ENCODE peak calls at places on chromosome 22, in nine cellular contexts. P is endodermal cell, G is heart right ventricle, C is stomach, U is Karpas-422, Q is dorsolateral prefrontal cortex, V is A673, M is BJ, K is neural progenitor cell. I is an unnamed sample.

GRCh38 chr22:41535244-41535643 is 9.0 kb downstream of the POLR3H start:
- DNase-seq in P (peak), G (no peak), C (no peak), U (no peak), Q (no peak), V (peak), M (no peak), K (peak), I (no peak)

GRCh38 chr22:28883917-28884753 is 763 bp downstream of the ZNRF3 start:
- DNase-seq in P (peak), G (peak), C (peak), U (no peak), Q (peak), V (peak), M (no peak), K (peak), I (no peak)

GRCh38 chr22:31275018-31275417 is 17.3 kb downstream of the PIK3IP1 start:
- DNase-seq in P (no peak), G (no peak), C (no peak), U (no peak), Q (no peak), V (no peak), M (no peak), K (no peak), I (no peak)

GRCh38 chr22:50419116-50419515 is 55.7 kb downstream of the SBF1 start:
- DNase-seq in P (no peak), G (no peak), C (no peak), U (no peak), Q (no peak), V (no peak), M (no peak), K (no peak), I (no peak)

GRCh38 chr22:50250555-50251471 is at the start of gene HDAC10:
- DNase-seq in P (peak), G (peak), C (peak), U (peak), Q (no peak), V (peak), M (no peak), K (peak), I (peak)

GRCh38 chr22:44272330-44272729 is 40.4 kb downstream of the SHISAL1 start:
- DNase-seq in P (peak), G (no peak), C (no peak), U (no peak), Q (peak), V (no peak), M (no peak), K (no peak), I (no peak)

GRCh38 chr22:50606126-50606525 is 5.5 kb downstream of the MAPK8IP2 start:
- DNase-seq in P (peak), G (no peak), C (no peak), U (no peak), Q (no peak), V (no peak), M (no peak), K (no peak), I (no peak)

GRCh38 chr22:41507330-41508063 is 36.8 kb downstream of the POLR3H start:
- DNase-seq in P (no peak), G (no peak), C (no peak), U (no peak), Q (no peak), V (no peak), M (no peak), K (no peak), I (no peak)

GRCh38 chr22:43230983-43231723 is 44.2 kb upstream of the TTLL12 start:
- DNase-seq in P (peak), G (peak), C (peak), U (peak), Q (peak), V (peak), M (no peak), K (peak), I (peak)

GRCh38 chr22:38422615-38423511 is 32.1 kb downstream of the KCNJ4 start:
- DNase-seq in P (peak), G (no peak), C (no peak), U (no peak), Q (peak), V (no peak), M (no peak), K (no peak), I (no peak)

GRCh38 chr22:42116848-42117424 is 13.7 kb downstream of the CYP2D6 start:
- DNase-seq in P (peak), G (no peak), C (no peak), U (peak), Q (no peak), V (peak), M (no peak), K (peak), I (peak)

GRCh38 chr22:43412808-43413785 is 1.3 kb downstream of the MPPED1 start:
- DNase-seq in P (no peak), G (no peak), C (no peak), U (no peak), Q (no peak), V (no peak), M (no peak), K (peak), I (no peak)

GRCh38 chr22:19811211-19811621 is 43.5 kb downstream of the GNB1L start:
- DNase-seq in P (peak), G (no peak), C (no peak), U (no peak), Q (no peak), V (no peak), M (no peak), K (no peak), I (no peak)

GRCh38 chr22:40819741-40820140 is 595 bp upstream of the SLC25A17 start:
- DNase-seq in P (no peak), G (no peak), C (no peak), U (peak), Q (no peak), V (peak), M (no peak), K (peak), I (no peak)

DNA sequence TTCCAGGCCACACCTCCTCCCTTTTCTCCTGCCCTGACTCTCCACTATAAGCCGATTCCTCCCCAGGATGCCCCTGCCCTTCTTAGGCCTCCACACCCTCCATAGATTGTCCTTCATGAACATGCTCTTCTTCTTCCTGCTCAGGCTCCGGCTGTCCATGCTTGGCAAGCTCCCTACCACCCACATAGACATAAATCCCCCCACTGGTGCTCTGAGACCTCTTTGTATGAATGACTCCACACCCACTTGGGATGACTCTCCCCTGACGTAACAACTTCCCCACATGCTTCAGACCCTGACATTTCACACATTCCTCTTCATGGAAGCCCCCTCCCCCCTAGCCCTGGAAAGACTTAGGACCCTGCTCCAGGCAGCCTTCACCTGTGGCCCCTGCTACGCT is 542.5 kb upstream of the LARGE1 start:
- DNase-seq in P (no peak), G (no peak), C (no peak), U (no peak), Q (no peak), V (no peak), M (no peak), K (no peak), I (no peak)
- H3K4me3 ChIP-seq in P (no peak), G (no peak), C (no peak), U (no peak), Q (no peak), V (no peak), M (no peak), K (no peak), I (no peak)

GRCh38 chr22:36336246-36337182 is 51.3 kb downstream of the MYH9 start:
- DNase-seq in P (no peak), G (no peak), C (no peak), U (no peak), Q (no peak), V (no peak), M (no peak), K (no peak), I (no peak)
- H3K4me3 ChIP-seq in P (no peak), G (no peak), C (no peak), U (no peak), Q (no peak), V (no peak), M (no peak), K (no peak), I (no peak)

DNA sequence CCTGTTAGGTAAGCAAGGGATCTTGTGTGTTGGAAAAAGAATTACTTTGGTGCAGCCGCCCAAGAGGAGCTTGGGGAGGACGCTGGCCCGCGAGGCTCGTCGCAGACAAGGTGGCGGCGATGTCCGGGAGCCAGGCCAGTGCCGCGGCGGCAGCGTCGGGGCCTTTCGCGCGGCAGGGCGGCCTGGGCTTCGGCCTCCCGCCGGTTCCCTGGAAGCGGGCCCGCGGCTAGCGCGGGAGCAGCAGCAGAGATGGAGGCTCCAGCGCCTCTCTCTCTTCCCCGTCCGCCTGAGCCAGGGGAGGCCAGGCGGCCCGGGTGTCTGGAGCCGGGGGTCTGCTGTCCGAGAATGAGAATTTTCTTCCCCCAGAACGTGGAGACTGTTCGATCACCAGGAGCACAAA is 82.8 kb downstream of the GGT1 start:
- DNase-seq in P (peak), G (peak), C (no peak), U (no peak), Q (no peak), V (no peak), M (no peak), K (peak), I (no peak)
- H3K4me3 ChIP-seq in P (no peak), G (peak), C (peak), U (no peak), Q (peak), V (peak), M (no peak), K (no peak), I (no peak)

DNA sequence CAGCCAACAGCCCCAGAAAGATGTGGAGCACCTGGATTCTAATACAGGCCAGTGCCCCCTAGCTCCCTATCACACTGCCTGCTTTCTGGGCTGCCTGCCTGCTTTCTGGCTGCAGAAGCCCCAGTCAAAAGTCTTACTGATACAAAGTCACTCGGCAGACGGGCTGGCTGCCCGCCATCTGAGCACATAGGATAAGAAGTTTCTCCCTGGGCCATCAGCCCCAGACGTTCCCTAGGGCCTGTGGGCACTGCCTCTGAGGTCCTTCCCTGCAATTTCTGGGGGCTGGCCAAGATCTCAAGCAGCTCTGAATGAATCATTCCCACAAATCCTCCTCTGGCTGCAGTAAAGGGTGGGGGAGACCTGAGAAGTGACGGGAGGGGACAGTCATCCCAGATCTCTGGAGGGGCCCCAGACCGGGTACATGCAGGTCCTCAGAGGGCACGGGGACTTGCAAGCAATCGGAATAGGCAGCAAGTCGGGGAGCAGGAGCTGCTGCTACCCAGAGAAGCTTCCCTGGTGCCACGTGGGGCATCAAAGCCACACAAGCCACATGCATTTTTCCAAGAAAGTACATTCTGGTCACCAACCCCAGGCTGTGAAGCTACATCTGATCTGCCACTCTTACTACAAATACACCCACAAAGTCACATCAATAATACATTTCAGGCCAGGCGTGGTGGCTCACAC is 4.7 kb downstream of the TPST2 start:
- DNase-seq in P (no peak), G (peak), C (peak), U (no peak), Q (peak), V (peak), M (peak), K (no peak), I (peak)
- H3K4me3 ChIP-seq in P (no peak), G (no peak), C (no peak), U (no peak), Q (no peak), V (no peak), M (no peak), K (no peak), I (no peak)

GRCh38 chr22:39504071-39504470 is 2.0 kb downstream of the MIEF1 start:
- DNase-seq in P (no peak), G (no peak), C (no peak), U (no peak), Q (no peak), V (no peak), M (no peak), K (no peak), I (no peak)
- H3K4me3 ChIP-seq in P (no peak), G (no peak), C (peak), U (peak), Q (no peak), V (no peak), M (no peak), K (no peak), I (no peak)

GRCh38 chr22:25748704-25749103 is 6.7 kb downstream of the MYO18B start:
- DNase-seq in P (no peak), G (no peak), C (peak), U (no peak), Q (no peak), V (no peak), M (no peak), K (no peak), I (no peak)

GRCh38 chr22:25748140-25748539 is 6.2 kb downstream of the MYO18B start:
- DNase-seq in P (no peak), G (no peak), C (no peak), U (no peak), Q (no peak), V (no peak), M (no peak), K (no peak), I (no peak)

GRCh38 chr22:25750569-25751173 is 8.7 kb downstream of the MYO18B start:
- DNase-seq in P (no peak), G (no peak), C (no peak), U (no peak), Q (no peak), V (no peak), M (no peak), K (no peak), I (no peak)

GRCh38 chr22:25751174-25751581 is 9.2 kb downstream of the MYO18B start:
- DNase-seq in P (no peak), G (no peak), C (peak), U (no peak), Q (no peak), V (no peak), M (no peak), K (no peak), I (no peak)

GRCh38 chr22:25749420-25750169 is 7.6 kb downstream of the MYO18B start:
- DNase-seq in P (no peak), G (no peak), C (no peak), U (no peak), Q (no peak), V (no peak), M (no peak), K (no peak), I (no peak)
- H3K4me3 ChIP-seq in P (no peak), G (peak), C (no peak), U (no peak), Q (no peak), V (no peak), M (no peak), K (no peak), I (no peak)

GRCh38 chr22:37187552-37187890 is 526 bp downstream of the C1QTNF6 start:
- DNase-seq in P (peak), G (no peak), C (peak), U (no peak), Q (peak), V (peak), M (no peak), K (no peak), I (no peak)
- H3K4me3 ChIP-seq in P (peak), G (peak), C (peak), U (no peak), Q (no peak), V (peak), M (peak), K (peak), I (no peak)

DNA sequence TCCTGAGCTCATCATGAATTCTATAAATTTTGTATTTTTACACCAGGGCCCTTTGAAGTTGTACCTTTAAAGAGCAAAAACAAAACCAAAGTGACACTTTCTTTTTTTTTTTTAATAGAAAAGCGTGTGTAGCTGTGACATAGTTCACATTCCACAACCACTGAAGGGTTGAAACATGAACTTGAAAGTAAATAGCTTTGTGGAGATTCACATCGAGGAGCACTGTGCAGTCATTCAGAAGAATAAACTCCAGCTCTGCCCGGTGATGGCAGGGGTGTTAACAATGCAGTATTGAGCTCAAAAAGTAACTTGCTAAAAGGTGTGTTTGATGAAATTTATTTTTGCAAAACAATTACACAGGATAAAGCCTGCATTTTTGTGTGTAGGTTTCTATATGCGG is 1166.2 kb downstream of the TBC1D22A start:
- DNase-seq in P (no peak), G (no peak), C (no peak), U (no peak), Q (no peak), V (no peak), M (no peak), K (no peak), I (no peak)
- H3K4me3 ChIP-seq in P (no peak), G (no peak), C (no peak), U (peak), Q (no peak), V (no peak), M (no peak), K (no peak), I (no peak)

DNA sequence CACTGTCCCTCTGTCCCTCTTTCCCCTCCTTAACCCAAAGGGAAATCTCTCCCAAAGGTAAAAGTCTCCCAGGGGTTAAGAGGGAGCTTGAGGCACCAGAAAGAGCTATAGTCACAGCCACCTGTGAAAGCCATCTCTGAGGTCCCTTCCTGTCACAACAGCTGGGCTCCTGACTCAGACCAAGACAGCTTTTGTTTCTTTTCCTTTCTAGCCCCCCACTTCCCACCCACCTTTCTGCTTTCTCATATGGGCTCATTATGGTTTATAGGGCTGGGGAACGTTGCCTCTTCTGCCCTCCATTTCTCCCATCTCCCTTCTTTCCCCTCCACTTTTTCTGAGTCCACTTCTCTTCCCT is 19.1 kb downstream of the MIF start:
- DNase-seq in P (no peak), G (no peak), C (no peak), U (peak), Q (no peak), V (no peak), M (no peak), K (no peak), I (no peak)
- H3K4me3 ChIP-seq in P (peak), G (peak), C (peak), U (peak), Q (peak), V (peak), M (peak), K (peak), I (peak)

I was measured in lung.